ENCODE peak calls at places on chromosomes 3 and 15, in nine cellular contexts. Z is H1, Y is aorta, H is endothelial cell of umbilical vein, I is colonic mucosa, A is GM23338, C is fibroblast of lung, S is PC-3, L is mesenchymal stem cell. P is an unnamed sample.

GRCh38 chr15:68271854-68272471 is 5.6 kb upstream of the FEM1B start:
- DNase-seq in Z (no peak), Y (no peak), H (no peak), I (no peak), A (peak; percentile 30), C (peak; percentile 48), S (peak; percentile 96), L (peak; percentile 80), P (no peak)

GRCh38 chr15:57333487-57333886 is 42.8 kb upstream of the CGNL1 start:
- DNase-seq in Z (no peak), Y (no peak), H (no peak), I (no peak), A (no peak), C (no peak), S (peak; percentile 27), L (no peak), P (no peak)

GRCh38 chr3:52216585-52217408 is 8.6 kb downstream of the TLR9 start:
- DNase-seq in Z (no peak), Y (peak; percentile 73), H (peak; percentile 96), I (peak; percentile 92), A (no peak), C (peak; percentile 92), S (peak; percentile 99), L (peak; percentile 62), P (peak; percentile 97)

GRCh38 chr3:181712505-181713299 is 977 bp downstream of the SOX2 start:
- DNase-seq in Z (no peak), Y (no peak), H (peak; percentile 24), I (no peak), A (no peak), C (no peak), S (no peak), L (peak; percentile 27), P (no peak)

GRCh38 chr3:48318831-48319512 is 14.5 kb downstream of the SPINK8 start:
- DNase-seq in Z (no peak), Y (no peak), H (no peak), I (no peak), A (no peak), C (no peak), S (no peak), L (no peak), P (no peak)

GRCh38 chr15:88704791-88705768 is 66.3 kb downstream of the ISG20 start:
- DNase-seq in Z (no peak), Y (peak; percentile 89), H (peak; percentile 27), I (peak; percentile 41), A (peak; percentile 71), C (peak; percentile 58), S (no peak), L (peak; percentile 29), P (peak; percentile 8)

GRCh38 chr3:173584093-173584833 is 186.7 kb downstream of the NLGN1 start:
- DNase-seq in Z (no peak), Y (no peak), H (peak; percentile 84), I (no peak), A (peak; percentile 77), C (peak; percentile 65), S (peak; percentile 60), L (peak; percentile 66), P (no peak)

GRCh38 chr15:72141171-72142084 is 23.2 kb downstream of the SENP8 start:
- DNase-seq in Z (no peak), Y (no peak), H (peak; percentile 37), I (no peak), A (no peak), C (no peak), S (no peak), L (no peak), P (peak; percentile 37)

GRCh38 chr3:192957441-192957951 is 39.8 kb upstream of the MB21D2 start:
- DNase-seq in Z (no peak), Y (peak; percentile 53), H (peak; percentile 90), I (peak; percentile 17), A (no peak), C (peak; percentile 98), S (peak; percentile 74), L (peak; percentile 91), P (peak; percentile 2)

GRCh38 chr15:87500240-87500639 is 756.3 kb downstream of the NTRK3 start:
- DNase-seq in Z (no peak), Y (no peak), H (no peak), I (no peak), A (peak; percentile 62), C (no peak), S (no peak), L (no peak), P (no peak)

GRCh38 chr3:79361748-79362378 is 405.9 kb downstream of the ROBO1 start:
- DNase-seq in Z (no peak), Y (no peak), H (peak; percentile 48), I (no peak), A (peak; percentile 69), C (peak; percentile 71), S (peak; percentile 81), L (peak; percentile 49), P (peak; percentile 38)

GRCh38 chr3:161415506-161416231 is 44.4 kb upstream of the SPTSSB start:
- DNase-seq in Z (no peak), Y (no peak), H (peak; percentile 93), I (no peak), A (peak; percentile 26), C (peak; percentile 87), S (peak; percentile 97), L (peak; percentile 66), P (no peak)

GRCh38 chr3:113104746-113105479 is 106.4 kb upstream of the BOC start:
- DNase-seq in Z (no peak), Y (no peak), H (no peak), I (no peak), A (peak; percentile 21), C (no peak), S (no peak), L (no peak), P (no peak)

GRCh38 chr3:168850109-168850508 is 754.4 kb upstream of the GOLIM4 start:
- DNase-seq in Z (no peak), Y (no peak), H (no peak), I (no peak), A (no peak), C (no peak), S (no peak), L (no peak), P (no peak)

GRCh38 chr15:23484870-23485269 is 37.8 kb upstream of the GOLGA6L2 start:
- DNase-seq in Z (no peak), Y (no peak), H (no peak), I (no peak), A (no peak), C (no peak), S (no peak), L (no peak), P (no peak)

GRCh38 chr3:170295586-170295985 is 61.9 kb upstream of the SKIL start:
- DNase-seq in Z (no peak), Y (no peak), H (no peak), I (no peak), A (no peak), C (no peak), S (no peak), L (no peak), P (no peak)

GRCh38 chr3:41318520-41318919 is 119.2 kb downstream of the CTNNB1 start:
- DNase-seq in Z (no peak), Y (no peak), H (no peak), I (no peak), A (no peak), C (no peak), S (peak; percentile 64), L (peak; percentile 35), P (no peak)

GRCh38 chr3:156626104-156626503 is 48.3 kb upstream of the TIPARP start:
- DNase-seq in Z (no peak), Y (no peak), H (no peak), I (no peak), A (no peak), C (no peak), S (peak; percentile 94), L (no peak), P (peak; percentile 49)

GRCh38 chr3:37622999-37623883 is 238.4 kb upstream of the CTDSPL start:
- DNase-seq in Z (no peak), Y (no peak), H (no peak), I (no peak), A (no peak), C (no peak), S (no peak), L (no peak), P (peak; percentile 23)

GRCh38 chr3:149319750-149320149 is 13.7 kb downstream of the TM4SF18 start:
- DNase-seq in Z (no peak), Y (no peak), H (no peak), I (no peak), A (no peak), C (no peak), S (no peak), L (no peak), P (no peak)

GRCh38 chr3:30819067-30819798 is 75.2 kb downstream of the GADL1 start:
- DNase-seq in Z (no peak), Y (no peak), H (no peak), I (no peak), A (no peak), C (no peak), S (no peak), L (no peak), P (no peak)
- H3K27ac ChIP-seq in Z (no peak overlapping the region), Y (no peak overlapping the region), H (no peak overlapping the region), I (no peak overlapping the region), A (no peak overlapping the region), C (no peak overlapping the region), S (no peak overlapping the region), L (no peak overlapping the region), P (no peak overlapping the region)

GRCh38 chr15:31366169-31366734 is 39.6 kb downstream of the KLF13 start:
- DNase-seq in Z (no peak), Y (no peak), H (no peak), I (peak; percentile 45), A (peak; percentile 54), C (peak; percentile 51), S (no peak), L (no peak), P (no peak)
- H3K4me1 ChIP-seq in Z (peaks cover 6% of the 10 kb centered on the region), Y (no peaks in the 10 kb centered on the region), H (peaks cover 3% of the 10 kb centered on the region), I (peaks cover 37% of the 10 kb centered on the region), A (peaks cover 75% of the 10 kb centered on the region), C (no peaks in the 10 kb centered on the region), S (no peaks in the 10 kb centered on the region), L (peaks cover 37% of the 10 kb centered on the region), P (peaks cover 28% of the 10 kb centered on the region)

DNA sequence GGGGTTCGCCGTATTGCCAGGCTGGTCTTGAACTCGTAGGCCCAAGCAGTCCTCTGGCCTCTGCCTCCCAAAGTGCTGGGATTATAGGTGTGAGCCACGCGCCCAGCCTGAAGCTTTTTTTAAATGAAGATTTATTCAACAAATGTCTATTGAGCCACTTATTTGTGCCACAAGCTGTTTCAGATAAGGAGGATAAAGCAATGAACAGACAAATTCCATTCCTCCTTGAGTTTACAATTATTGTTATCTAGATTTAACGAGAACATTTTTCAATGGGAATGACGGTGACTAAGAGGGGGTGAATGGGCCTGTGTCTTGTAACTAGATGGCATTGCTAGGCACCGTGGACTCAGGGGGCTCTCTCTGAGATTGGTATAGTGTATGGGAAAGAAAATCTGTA is 10.2 kb downstream of the PPARG start:
- DNase-seq in Z (no peak), Y (no peak), H (no peak), I (no peak), A (no peak), C (no peak), S (peak; percentile 57), L (peak; percentile 43), P (no peak)
- H3K4me3 ChIP-seq in Z (no peak overlapping the region), Y (no peak overlapping the region), H (no peak overlapping the region), I (no peak overlapping the region), A (no peak overlapping the region), C (no peak overlapping the region), S (peak overlapping the region; percentile 21), L (no peak overlapping the region), P (no peak overlapping the region)

DNA sequence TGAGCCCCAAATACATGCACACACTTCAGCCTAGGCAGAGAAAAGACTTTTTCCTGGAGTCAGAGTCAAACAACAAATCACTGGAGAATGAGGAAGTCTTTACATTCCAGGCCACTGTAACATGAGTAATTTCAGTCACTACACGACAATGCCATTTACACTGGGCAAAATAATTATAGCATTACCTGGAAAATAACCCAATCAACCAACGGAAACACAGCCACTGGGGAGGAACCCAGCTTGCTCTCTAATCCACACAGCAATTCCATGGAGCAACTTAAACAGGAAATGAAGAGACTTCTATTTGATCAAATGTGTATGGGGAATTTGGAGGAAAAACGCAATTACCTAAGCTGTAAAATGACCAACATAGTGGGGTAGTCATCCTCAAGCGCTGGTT is 15.2 kb downstream of the FSTL1 start:
- DNase-seq in Z (no peak), Y (no peak), H (peak; percentile 90), I (no peak), A (no peak), C (no peak), S (peak; percentile 96), L (peak; percentile 64), P (no peak)
- H3K27ac ChIP-seq in Z (no peak overlapping the region), Y (peak overlapping the region; percentile 93), H (peak overlapping the region; percentile 81), I (peak overlapping the region; percentile 63), A (peak overlapping the region; percentile 1), C (peak overlapping the region; percentile 44), S (peak overlapping the region; percentile 73), L (peak overlapping the region; percentile 79), P (no peak overlapping the region)

P was measured in small intestine.